ENCODE peak calls at places on chromosomes 3 and 15, in four cellular contexts. D, J, G and L are unnamed samples.

GRCh38 chr3:113532698-113533533 is 561 bp downstream of the SIDT1 start:
- DNase-seq in J (no peak), D (peak), G (peak), L (peak)

GRCh38 chr15:40549894-40550293 is 14.9 kb downstream of the CCDC32 start:
- DNase-seq in G (peak), D (no peak), J (no peak), L (no peak)

GRCh38 chr15:51144021-51144532 is 49.4 kb upstream of the TNFAIP8L3 start:
- DNase-seq in G (no peak), J (no peak), D (no peak), L (no peak)

GRCh38 chr3:129022114-129022994 is 21.2 kb downstream of the EFCC1 start:
- DNase-seq in D (no peak), J (no peak), G (no peak), L (no peak)

GRCh38 chr3:122676759-122677158 is 3.9 kb upstream of the PARP14 start:
- DNase-seq in G (no peak), D (no peak), J (no peak), L (no peak)

GRCh38 chr3:171011109-171011508 is 15.4 kb downstream of the SLC2A2 start:
- DNase-seq in G (no peak), D (no peak), J (no peak), L (no peak)

GRCh38 chr3:192915306-192915705 is 2.4 kb downstream of the MB21D2 start:
- DNase-seq in G (no peak), D (no peak), J (peak), L (no peak)

GRCh38 chr3:64518496-64518895 is 169.3 kb downstream of the ADAMTS9 start:
- DNase-seq in J (no peak), D (no peak), G (no peak), L (no peak)

GRCh38 chr3:156216852-156217251 is 96.5 kb downstream of the KCNAB1 start:
- DNase-seq in D (no peak), J (no peak), G (no peak), L (no peak)

GRCh38 chr3:188153498-188153948 is 434 bp upstream of the LPP start:
- DNase-seq in D (no peak), G (peak), J (peak), L (no peak)

GRCh38 chr3:134677196-134677986 is 26.6 kb upstream of the KY start:
- DNase-seq in D (no peak), J (no peak), G (peak), L (no peak)

GRCh38 chr3:69890094-69890493 is 109.4 kb upstream of the SAMMSON start:
- DNase-seq in G (no peak), J (no peak), D (no peak), L (no peak)

GRCh38 chr3:52752045-52752660 is 18.6 kb downstream of the NEK4 start:
- DNase-seq in D (no peak), G (no peak), J (no peak), L (no peak)